ENCODE peak calls at places on chromosomes 7 and 10, in four cellular contexts. One of them, this sample, is unnamed.
A peak's percentile ranks its signal among the peaks of the same experiment; 100 is the strongest.

GRCh38 chr10:79093658-79094411 is 25.1 kb downstream of the ZMIZ1 start:
- DNase-seq in IMR-90: peak; percentile 81
- DNase-seq in NB4: peak; percentile 97
- DNase-seq in gastrocnemius medialis: peak; percentile 92
- DNase-seq in this sample: peak; percentile 87

GRCh38 chr10:2963889-2964631 is 103.3 kb upstream of the PFKP start:
- DNase-seq in IMR-90: no peak
- DNase-seq in NB4: no peak
- DNase-seq in gastrocnemius medialis: no peak
- DNase-seq in this sample: no peak

GRCh38 chr7:55556031-55556430 is 16.3 kb downstream of the VOPP1 start:
- DNase-seq in IMR-90: no peak
- DNase-seq in NB4: no peak
- DNase-seq in gastrocnemius medialis: no peak
- DNase-seq in this sample: no peak

GRCh38 chr10:79380125-79380917 is 33.1 kb downstream of the PPIF start:
- DNase-seq in IMR-90: peak; percentile 44
- DNase-seq in NB4: no peak
- DNase-seq in gastrocnemius medialis: peak; percentile 49
- DNase-seq in this sample: no peak

GRCh38 chr10:104822088-104822487 is 181.0 kb downstream of the SORCS3 start:
- DNase-seq in IMR-90: no peak
- DNase-seq in NB4: no peak
- DNase-seq in gastrocnemius medialis: no peak
- DNase-seq in this sample: no peak

GRCh38 chr7:85041599-85042216 is 145.1 kb downstream of the SEMA3D start:
- DNase-seq in IMR-90: peak; percentile 69
- DNase-seq in NB4: peak; percentile 68
- DNase-seq in gastrocnemius medialis: peak; percentile 17
- DNase-seq in this sample: peak; percentile 50

GRCh38 chr7:112453505-112454171 is 3.4 kb downstream of the IFRD1 start:
- DNase-seq in IMR-90: peak; percentile 83
- DNase-seq in NB4: no peak
- DNase-seq in gastrocnemius medialis: no peak
- DNase-seq in this sample: no peak

GRCh38 chr10:50740351-50740688 is 584 bp downstream of the ASAH2B start:
- DNase-seq in IMR-90: peak; percentile 82
- DNase-seq in NB4: no peak
- DNase-seq in gastrocnemius medialis: no peak
- DNase-seq in this sample: peak; percentile 34

GRCh38 chr10:79463578-79464496 is 18.4 kb upstream of the ZCCHC24 start:
- DNase-seq in IMR-90: no peak
- DNase-seq in NB4: peak; percentile 59
- DNase-seq in gastrocnemius medialis: peak; percentile 91
- DNase-seq in this sample: no peak

GRCh38 chr7:73909051-73909941 is 48.3 kb downstream of the TMEM270 start:
- DNase-seq in IMR-90: no peak
- DNase-seq in NB4: peak; percentile 90
- DNase-seq in gastrocnemius medialis: no peak
- DNase-seq in this sample: no peak

GRCh38 chr10:88979153-88979562 is 11.4 kb upstream of the FAS start:
- DNase-seq in IMR-90: peak; percentile 76
- DNase-seq in NB4: no peak
- DNase-seq in gastrocnemius medialis: peak; percentile 26
- DNase-seq in this sample: peak; percentile 70

DNA sequence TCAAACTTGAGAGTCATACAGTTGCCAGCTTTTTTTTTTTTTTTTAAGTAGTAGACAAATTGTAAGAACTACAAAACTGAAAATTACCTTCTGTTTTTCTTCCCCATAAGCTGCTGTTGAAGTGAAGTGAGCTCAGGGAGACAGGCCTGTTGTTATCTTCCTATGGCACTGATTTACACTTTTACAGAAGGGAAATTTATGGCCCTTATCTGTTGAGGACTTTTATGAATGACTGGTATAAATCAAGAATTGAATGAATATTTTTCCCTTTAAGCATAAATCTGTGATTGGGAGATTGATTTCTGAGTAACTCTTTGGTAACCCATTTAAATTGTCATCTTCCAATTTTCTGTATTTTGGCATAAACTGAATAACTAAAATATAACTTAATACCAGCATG is 124.0 kb downstream of the SDK1 start:
- DNase-seq in IMR-90: no peak
- DNase-seq in NB4: no peak
- DNase-seq in gastrocnemius medialis: no peak
- DNase-seq in this sample: no peak
- TF ChIP-seq POLR2A in IMR-90: no peak
- TF ChIP-seq POLR2A in NB4: no peak
- TF ChIP-seq POLR2A in gastrocnemius medialis: no peak
- TF ChIP-seq POLR2A in this sample: no peak

GRCh38 chr10:35195361-35196306 is 69.0 kb downstream of the CREM start:
- DNase-seq in IMR-90: peak; percentile 99
- DNase-seq in NB4: peak; percentile 75
- DNase-seq in gastrocnemius medialis: peak; percentile 50
- DNase-seq in this sample: peak; percentile 75
- TF ChIP-seq POLR2A in IMR-90: peak; percentile 70
- TF ChIP-seq POLR2A in NB4: no peak
- TF ChIP-seq POLR2A in gastrocnemius medialis: peak; percentile 69
- TF ChIP-seq POLR2A in this sample: peak; percentile 48

GRCh38 chr7:116952640-116953371 is 495 bp upstream of the ST7 start:
- DNase-seq in IMR-90: peak; percentile 33
- DNase-seq in NB4: peak; percentile 74
- DNase-seq in gastrocnemius medialis: peak; percentile 52
- DNase-seq in this sample: peak; percentile 88

GRCh38 chr7:116951366-116952292 is 1.7 kb upstream of the ST7 start:
- DNase-seq in IMR-90: no peak
- DNase-seq in NB4: no peak
- DNase-seq in gastrocnemius medialis: no peak
- DNase-seq in this sample: peak; percentile 56

GRCh38 chr7:116950889-116951351 is 2.4 kb upstream of the ST7 start:
- DNase-seq in IMR-90: no peak
- DNase-seq in NB4: no peak
- DNase-seq in gastrocnemius medialis: no peak
- DNase-seq in this sample: peak; percentile 77

GRCh38 chr7:116948934-116949333 is 4.4 kb upstream of the ST7 start:
- DNase-seq in IMR-90: no peak
- DNase-seq in NB4: no peak
- DNase-seq in gastrocnemius medialis: no peak
- DNase-seq in this sample: peak; percentile 36

DNA sequence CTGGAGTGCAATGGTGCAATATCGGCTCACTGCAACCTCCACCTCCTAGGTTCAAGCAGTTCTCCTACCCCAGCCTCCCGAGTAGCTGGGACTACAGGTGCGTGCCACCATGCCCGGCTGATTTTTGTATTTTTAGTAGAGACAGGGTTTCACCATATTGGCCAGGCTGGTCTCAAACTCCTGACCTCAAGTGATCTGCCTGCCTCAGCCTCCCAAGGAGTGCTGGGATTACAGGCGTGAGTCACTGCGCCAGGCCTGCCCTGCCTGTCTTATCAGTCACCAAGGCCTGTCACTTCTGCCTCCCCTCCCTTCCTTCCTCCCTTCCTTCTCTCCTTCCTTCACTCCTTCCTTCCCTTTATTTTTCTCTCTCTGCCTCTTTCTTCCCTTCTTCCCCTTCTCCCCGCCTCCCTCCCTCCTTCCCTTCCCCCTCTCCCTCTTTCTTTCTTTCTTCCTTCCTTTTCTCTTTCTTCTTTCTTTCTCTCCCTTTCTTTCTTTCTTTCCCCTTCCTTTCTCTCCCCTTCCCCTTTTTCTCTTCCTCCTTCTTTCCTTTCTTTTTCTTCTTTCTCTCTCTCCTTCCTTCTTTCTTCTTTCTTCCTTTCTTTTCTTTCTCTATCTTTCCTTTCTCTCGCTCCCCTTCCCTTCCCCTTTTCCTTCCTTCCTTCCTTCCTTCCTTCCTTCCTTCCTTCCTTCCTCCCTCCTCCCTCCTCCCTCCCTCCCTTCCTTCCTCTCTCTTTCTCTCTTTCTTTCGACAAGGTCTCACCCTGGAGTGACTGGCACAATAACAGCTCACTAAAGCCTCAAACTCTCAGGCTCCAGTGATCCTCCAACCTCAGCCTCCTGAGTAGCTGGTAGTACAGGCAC is 3.1 kb upstream of the ST7 start:
- DNase-seq in IMR-90: no peak
- DNase-seq in NB4: peak; percentile 43
- DNase-seq in gastrocnemius medialis: no peak
- DNase-seq in this sample: peak; percentile 89
- TF ChIP-seq POLR2A in IMR-90: no peak
- TF ChIP-seq POLR2A in NB4: no peak
- TF ChIP-seq POLR2A in gastrocnemius medialis: no peak
- TF ChIP-seq POLR2A in this sample: no peak

GRCh38 chr7:80859272-80859970 is 59.4 kb downstream of the SEMA3C start:
- DNase-seq in IMR-90: peak; percentile 48
- DNase-seq in NB4: no peak
- DNase-seq in gastrocnemius medialis: peak; percentile 69
- DNase-seq in this sample: no peak
- TF ChIP-seq POLR2A in IMR-90: no peak
- TF ChIP-seq POLR2A in NB4: no peak
- TF ChIP-seq POLR2A in gastrocnemius medialis: no peak
- TF ChIP-seq POLR2A in this sample: no peak

GRCh38 chr10:86400705-86401587 is 34.4 kb upstream of the GRID1 start:
- DNase-seq in IMR-90: no peak
- DNase-seq in NB4: peak; percentile 45
- DNase-seq in gastrocnemius medialis: no peak
- DNase-seq in this sample: no peak
- TF ChIP-seq POLR2A in IMR-90: no peak
- TF ChIP-seq POLR2A in NB4: no peak
- TF ChIP-seq POLR2A in gastrocnemius medialis: no peak
- TF ChIP-seq POLR2A in this sample: no peak

GRCh38 chr10:45000764-45001381 is at the start of gene ZNF22:
- DNase-seq in IMR-90: peak; percentile 56
- DNase-seq in NB4: peak; percentile 98
- DNase-seq in gastrocnemius medialis: peak; percentile 17
- DNase-seq in this sample: peak; percentile 88
- TF ChIP-seq POLR2A in IMR-90: peak; percentile 68
- TF ChIP-seq POLR2A in NB4: peak; percentile 78
- TF ChIP-seq POLR2A in gastrocnemius medialis: no peak
- TF ChIP-seq POLR2A in this sample: peak; percentile 44

GRCh38 chr10:62047960-62048383 is 146.5 kb downstream of the ARID5B start:
- DNase-seq in IMR-90: no peak
- DNase-seq in NB4: peak; percentile 22
- DNase-seq in gastrocnemius medialis: peak; percentile 63
- DNase-seq in this sample: no peak

GRCh38 chr10:62046522-62047239 is 145.2 kb downstream of the ARID5B start:
- DNase-seq in IMR-90: peak; percentile 47
- DNase-seq in NB4: peak; percentile 83
- DNase-seq in gastrocnemius medialis: no peak
- DNase-seq in this sample: peak; percentile 40

GRCh38 chr10:62047240-62047897 is 145.9 kb downstream of the ARID5B start:
- DNase-seq in IMR-90: peak; percentile 81
- DNase-seq in NB4: no peak
- DNase-seq in gastrocnemius medialis: no peak
- DNase-seq in this sample: no peak

GRCh38 chr10:62044569-62044968 is 143.1 kb downstream of the ARID5B start:
- DNase-seq in IMR-90: no peak
- DNase-seq in NB4: no peak
- DNase-seq in gastrocnemius medialis: no peak
- DNase-seq in this sample: no peak

DNA sequence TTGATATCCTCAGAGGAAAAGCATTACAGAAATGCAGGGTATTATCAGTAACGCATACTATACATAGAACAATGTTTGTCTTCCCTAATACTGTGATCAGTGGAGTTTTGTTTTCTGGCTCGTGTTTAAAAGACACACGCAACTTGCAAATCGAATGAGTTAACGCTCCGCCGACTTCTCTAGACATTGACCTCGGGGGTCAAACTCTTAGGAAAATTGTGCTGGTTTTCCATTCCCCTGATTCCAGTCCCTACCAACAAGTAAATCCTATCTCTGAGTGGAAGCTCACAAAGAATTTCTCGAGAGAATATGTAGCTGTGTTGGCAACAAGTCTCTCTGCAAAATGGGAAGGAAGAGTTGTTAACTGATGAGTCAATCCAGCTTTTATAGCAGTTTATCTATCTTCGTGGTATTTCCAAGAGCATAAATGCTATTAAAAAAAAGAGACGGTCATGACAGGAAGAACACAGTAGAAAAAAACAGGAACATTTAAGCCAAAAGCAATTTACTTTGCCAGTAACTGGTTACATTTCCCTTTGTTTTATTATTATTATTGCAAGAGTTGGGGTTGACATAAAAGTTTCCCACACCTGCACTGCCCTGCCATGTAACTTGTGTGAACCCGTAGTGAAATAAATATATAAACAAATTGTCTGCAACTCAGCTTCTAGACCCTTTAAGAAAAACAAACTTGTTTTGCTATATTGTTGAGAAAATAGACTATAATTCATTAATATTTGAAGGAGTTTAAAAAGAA is 144.4 kb downstream of the ARID5B start:
- DNase-seq in IMR-90: peak; percentile 95
- DNase-seq in NB4: peak; percentile 66
- DNase-seq in gastrocnemius medialis: no peak
- DNase-seq in this sample: no peak
- TF ChIP-seq POLR2A in IMR-90: no peak
- TF ChIP-seq POLR2A in NB4: no peak
- TF ChIP-seq POLR2A in gastrocnemius medialis: no peak
- TF ChIP-seq POLR2A in this sample: no peak

GRCh38 chr10:80537086-80537704 is 507 bp upstream of the SH2D4B start:
- DNase-seq in IMR-90: no peak
- DNase-seq in NB4: no peak
- DNase-seq in gastrocnemius medialis: no peak
- DNase-seq in this sample: no peak

GRCh38 chr10:80538481-80539185 is 931 bp downstream of the SH2D4B start:
- DNase-seq in IMR-90: no peak
- DNase-seq in NB4: no peak
- DNase-seq in gastrocnemius medialis: no peak
- DNase-seq in this sample: no peak

GRCh38 chr10:80537705-80538480 is at the start of gene SH2D4B:
- DNase-seq in IMR-90: no peak
- DNase-seq in NB4: no peak
- DNase-seq in gastrocnemius medialis: no peak
- DNase-seq in this sample: no peak

GRCh38 chr10:80536361-80536835 is 1.3 kb upstream of the SH2D4B start:
- DNase-seq in IMR-90: no peak
- DNase-seq in NB4: no peak
- DNase-seq in gastrocnemius medialis: no peak
- DNase-seq in this sample: no peak

GRCh38 chr10:80535671-80536360 is 1.9 kb upstream of the SH2D4B start:
- DNase-seq in IMR-90: no peak
- DNase-seq in NB4: peak; percentile 91
- DNase-seq in gastrocnemius medialis: peak; percentile 43
- DNase-seq in this sample: peak; percentile 79
- TF ChIP-seq POLR2A in IMR-90: no peak
- TF ChIP-seq POLR2A in NB4: peak; percentile 78
- TF ChIP-seq POLR2A in gastrocnemius medialis: peak; percentile 8
- TF ChIP-seq POLR2A in this sample: peak; percentile 31

GRCh38 chr10:82176571-82176970 is 301.6 kb downstream of the NRG3 start:
- DNase-seq in IMR-90: no peak
- DNase-seq in NB4: no peak
- DNase-seq in gastrocnemius medialis: no peak
- DNase-seq in this sample: no peak

GRCh38 chr10:82171899-82172298 is 296.9 kb downstream of the NRG3 start:
- DNase-seq in IMR-90: no peak
- DNase-seq in NB4: no peak
- DNase-seq in gastrocnemius medialis: no peak
- DNase-seq in this sample: no peak
- TF ChIP-seq POLR2A in IMR-90: no peak
- TF ChIP-seq POLR2A in NB4: no peak
- TF ChIP-seq POLR2A in gastrocnemius medialis: no peak
- TF ChIP-seq POLR2A in this sample: no peak

This sample was measured in erythroblast.